ENCODE peak calls at places on chromosomes 7 and 10, in five cellular contexts. E is Daoy; P is naive thymus-derived CD4-positive, alpha-beta T cell; T is HS-27A; L is activated CD4-positive, alpha-beta T cell treated with anti-CD3 and anti-CD28 coated beads for 4 hours. O is an unnamed sample.

GRCh38 chr10:1379601-1380000 is 323.4 kb downstream of the WDR37 start:
- DNase-seq in E (no peak), P (no peak), T (no peak), L (no peak), O (no peak)

GRCh38 chr10:107163904-107164861 is at the start of gene SORCS1:
- DNase-seq in E (no peak), P (no peak), T (no peak), L (no peak), O (no peak)

GRCh38 chr10:21519981-21520436 is 5.5 kb downstream of the SKIDA1 start:
- DNase-seq in E (peak; percentile 39), P (no peak), T (no peak), L (no peak), O (peak; percentile 39)

GRCh38 chr7:125059861-125060456 is 130.3 kb upstream of the POT1 start:
- DNase-seq in E (no peak), P (no peak), T (no peak), L (no peak), O (peak; percentile 45)

GRCh38 chr10:119616879-119617580 is 20.3 kb upstream of the TIAL1 start:
- DNase-seq in E (peak; percentile 21), P (no peak), T (no peak), L (no peak), O (no peak)

GRCh38 chr7:117212969-117213877 is 109.6 kb downstream of the WNT2 start:
- DNase-seq in E (peak; percentile 78), P (no peak), T (no peak), L (peak; percentile 26), O (peak; percentile 59)

GRCh38 chr7:90677742-90678439 is 81.8 kb downstream of the CDK14 start:
- DNase-seq in E (no peak), P (no peak), T (no peak), L (no peak), O (no peak)

GRCh38 chr7:104126411-104126841 is 81.4 kb downstream of the ORC5 start:
- DNase-seq in E (no peak), P (no peak), T (no peak), L (no peak), O (no peak)

GRCh38 chr10:11678074-11678793 is 63.9 kb upstream of the ECHDC3 start:
- DNase-seq in E (peak; percentile 46), P (no peak), T (no peak), L (no peak), O (no peak)

GRCh38 chr10:113993489-113993932 is 50.2 kb upstream of the ADRB1 start:
- DNase-seq in E (no peak), P (no peak), T (no peak), L (no peak), O (no peak)

GRCh38 chr10:130820880-130821482 is 490.5 kb downstream of the TCERG1L start:
- DNase-seq in E (no peak), P (no peak), T (no peak), L (no peak), O (no peak)

GRCh38 chr10:122617476-122618270 is 57.1 kb downstream of the DMBT1 start:
- DNase-seq in E (no peak), P (no peak), T (no peak), L (no peak), O (no peak)

GRCh38 chr7:30713397-30713796 is 31.1 kb upstream of the CRHR2 start:
- DNase-seq in E (peak; percentile 42), P (no peak), T (no peak), L (no peak), O (no peak)

GRCh38 chr7:75969182-75969581 is 25.2 kb downstream of the TMEM120A start:
- DNase-seq in E (no peak), P (no peak), T (no peak), L (no peak), O (no peak)

GRCh38 chr7:39073432-39073831 is 95.7 kb downstream of the POU6F2 start:
- DNase-seq in E (peak; percentile 33), P (no peak), T (no peak), L (no peak), O (no peak)

GRCh38 chr10:113666682-113667252 is 2.9 kb upstream of the NRAP start:
- DNase-seq in E (peak; percentile 27), P (no peak), T (no peak), L (no peak), O (no peak)

GRCh38 chr10:69101451-69102095 is 13.7 kb downstream of the SRGN start:
- DNase-seq in E (peak; percentile 74), P (no peak), T (no peak), L (no peak), O (peak; percentile 64)

GRCh38 chr10:43218206-43218950 is 48.5 kb downstream of the RASGEF1A start:
- DNase-seq in E (peak; percentile 53), P (no peak), T (no peak), L (no peak), O (no peak)

GRCh38 chr10:88754272-88754671 is 5.5 kb upstream of the LIPN start:
- DNase-seq in E (peak; percentile 11), P (no peak), T (peak; percentile 7), L (no peak), O (no peak)